ENCODE peak calls at places on chromosomes 6 and 20, in five cellular contexts. Q, P, J, N and M are unnamed samples.
A peak's percentile ranks its signal among the peaks of the same experiment; 100 is the strongest.

GRCh38 chr6:132511836-132512230 is 1.1 kb downstream of the STX7 start:
- DNase-seq in Q (peak; percentile 18), P (no peak), J (no peak), N (no peak), M (no peak)

GRCh38 chr6:15555101-15556038 is 107.5 kb downstream of the DTNBP1 start:
- DNase-seq in Q (no peak), P (no peak), J (no peak), N (no peak), M (no peak)

GRCh38 chr20:36606171-36607116 is 865 bp downstream of the RAB5IF start:
- DNase-seq in Q (peak; percentile 70), P (peak; percentile 67), J (no peak), N (peak; percentile 39), M (no peak)

GRCh38 chr20:35490736-35491181 is 35.4 kb downstream of the CEP250 start:
- DNase-seq in Q (no peak), P (no peak), J (no peak), N (peak; percentile 37), M (peak; percentile 25)

GRCh38 chr6:37168163-37168758 is 1.7 kb upstream of the PIM1 start:
- DNase-seq in Q (no peak), P (no peak), J (no peak), N (no peak), M (no peak)

GRCh38 chr6:11027565-11028110 is 16.5 kb downstream of the ELOVL2 start:
- DNase-seq in Q (no peak), P (no peak), J (no peak), N (no peak), M (no peak)

GRCh38 chr6:79463721-79464120 is 73.5 kb downstream of the LCA5 start:
- DNase-seq in Q (peak; percentile 74), P (peak; percentile 79), J (no peak), N (no peak), M (no peak)

GRCh38 chr6:133240511-133241087 is 558 bp upstream of the EYA4 start:
- DNase-seq in Q (peak; percentile 21), P (no peak), J (peak; percentile 34), N (peak; percentile 70), M (peak; percentile 17)

GRCh38 chr6:2999005-2999620 is 581 bp upstream of the NQO2 start:
- DNase-seq in Q (peak; percentile 90), P (peak; percentile 50), J (no peak), N (no peak), M (no peak)

GRCh38 chr6:151063339-151063738 is 176.4 kb upstream of the AKAP12 start:
- DNase-seq in Q (no peak), P (peak; percentile 82), J (no peak), N (no peak), M (no peak)

GRCh38 chr20:11445161-11445560 is 472.5 kb upstream of the BTBD3 start:
- DNase-seq in Q (no peak), P (no peak), J (no peak), N (no peak), M (no peak)
- H3K27ac ChIP-seq in Q (no peak overlapping the region), P (no peak overlapping the region), J (no peak overlapping the region), N (no peak overlapping the region), M (no peak overlapping the region)

GRCh38 chr6:116366740-116367275 is 3.9 kb upstream of the DSE start:
- DNase-seq in Q (no peak), P (no peak), J (no peak), N (no peak), M (no peak)

GRCh38 chr6:116364361-116364760 is 6.4 kb upstream of the DSE start:
- DNase-seq in Q (no peak), P (no peak), J (no peak), N (no peak), M (no peak)

GRCh38 chr6:116365743-116366142 is 5.0 kb upstream of the DSE start:
- DNase-seq in Q (no peak), P (no peak), J (no peak), N (no peak), M (no peak)

GRCh38 chr6:116362287-116362686 is 8.5 kb upstream of the DSE start:
- DNase-seq in Q (no peak), P (no peak), J (no peak), N (no peak), M (no peak)

DNA sequence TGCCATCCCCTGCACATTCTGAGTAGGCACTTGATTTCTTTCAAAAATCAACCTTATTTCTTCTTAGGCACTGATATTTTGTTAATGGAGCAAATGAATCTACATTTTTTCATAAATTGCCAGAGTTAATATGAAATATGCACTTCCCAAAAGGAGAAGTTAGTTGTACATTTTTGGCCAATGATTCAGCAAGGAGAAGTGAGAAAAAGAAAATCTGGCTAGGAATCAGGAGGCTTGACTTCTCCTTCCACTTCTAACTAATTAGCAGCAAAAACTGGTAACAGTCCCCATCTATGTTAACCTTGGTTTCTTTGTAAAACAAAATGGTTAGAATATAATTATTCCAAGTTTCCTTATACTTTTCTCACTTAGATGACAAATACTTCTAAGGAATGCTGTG is 7.0 kb upstream of the DSE start:
- DNase-seq in Q (no peak), P (no peak), J (no peak), N (no peak), M (no peak)
- H3K27ac ChIP-seq in Q (peak overlapping the region; percentile 45), P (no peak overlapping the region), J (no peak overlapping the region), N (no peak overlapping the region), M (no peak overlapping the region)

DNA sequence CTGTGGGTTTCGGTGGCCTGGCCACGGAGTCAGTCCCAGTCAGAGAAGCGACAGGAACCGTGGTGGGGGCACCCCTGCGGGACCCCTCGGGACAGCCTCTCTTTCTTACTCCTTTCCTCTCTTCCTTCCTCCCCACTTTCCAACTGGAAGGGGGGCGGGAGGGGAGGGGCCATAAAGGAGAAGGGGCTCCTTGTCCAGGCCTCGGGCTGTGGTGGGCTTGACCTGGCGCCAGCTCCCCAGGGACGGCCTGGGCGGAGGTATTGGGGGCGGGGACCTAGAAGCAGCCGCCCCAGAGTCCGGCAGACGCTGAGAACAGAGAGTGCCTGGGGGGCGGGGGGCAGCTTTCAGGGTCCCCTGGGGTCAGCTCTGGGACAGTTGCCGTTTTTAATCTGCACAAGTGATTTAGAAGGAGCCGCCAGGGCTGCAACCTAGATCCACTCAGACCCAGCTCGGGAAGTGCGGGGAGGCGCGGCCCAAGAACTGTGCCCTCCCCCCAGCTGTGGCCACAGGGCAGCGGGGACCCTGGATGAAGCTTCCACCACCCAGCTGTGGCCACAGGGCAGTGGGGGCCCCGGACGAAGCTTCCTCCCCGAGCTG is 6.4 kb upstream of the ABHD16B start:
- DNase-seq in Q (no peak), P (no peak), J (peak; percentile 81), N (no peak), M (no peak)
- H3K27ac ChIP-seq in Q (no peak overlapping the region), P (no peak overlapping the region), J (peak overlapping the region; percentile 87), N (no peak overlapping the region), M (peak overlapping the region; percentile 13)

DNA sequence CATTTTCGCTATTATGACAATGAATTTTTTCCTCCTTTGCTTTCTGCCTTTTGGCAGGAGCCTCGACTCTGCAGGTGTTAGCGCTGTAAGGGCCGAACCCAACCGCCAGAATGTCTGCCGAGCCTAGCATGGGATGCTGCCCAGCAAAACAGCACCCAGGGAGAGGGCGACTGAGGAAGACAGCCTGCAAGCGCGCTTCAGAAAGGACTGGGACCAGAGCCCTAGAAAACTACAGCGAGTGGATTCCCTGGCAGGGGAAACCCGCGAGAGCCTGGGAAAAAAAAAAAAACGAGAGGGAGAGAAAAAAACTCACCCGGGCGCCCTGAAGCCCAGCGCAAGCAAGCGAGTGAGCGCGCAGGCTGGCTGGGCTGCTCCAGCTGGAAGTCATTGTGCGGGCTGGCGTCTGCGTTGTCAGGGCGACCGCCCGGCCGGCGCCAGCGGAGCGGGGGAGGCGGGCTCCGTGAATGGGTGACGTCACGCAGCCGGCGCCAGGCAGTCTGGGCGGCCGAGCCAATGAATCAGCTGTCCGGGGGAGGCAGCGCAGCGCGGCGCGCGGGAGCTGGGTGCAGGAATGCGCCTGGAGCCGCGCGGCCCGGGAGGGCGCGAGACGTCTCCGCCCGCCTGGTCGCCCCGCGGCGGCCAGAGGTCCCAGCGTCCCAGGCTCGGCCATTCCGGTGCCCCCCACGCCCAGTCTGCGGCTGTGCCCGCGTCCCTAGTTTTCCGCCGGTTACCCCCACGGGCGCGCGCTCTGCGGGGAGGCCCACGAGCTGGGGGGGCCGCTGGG is 32.6 kb upstream of the ID4 start:
- DNase-seq in Q (peak; percentile 99), P (peak; percentile 77), J (peak; percentile 97), N (peak; percentile 79), M (peak; percentile 87)
- H3K27ac ChIP-seq in Q (peak overlapping the region; percentile 96), P (no peak overlapping the region), J (peak overlapping the region; percentile 95), N (peak overlapping the region; percentile 52), M (peak overlapping the region; percentile 71)

GRCh38 chr20:34475979-34476736 is 40.1 kb upstream of the DYNLRB1 start:
- DNase-seq in Q (peak; percentile 22), P (no peak), J (peak; percentile 61), N (peak; percentile 70), M (peak; percentile 51)
- H3K27ac ChIP-seq in Q (no peak overlapping the region), P (no peak overlapping the region), J (no peak overlapping the region), N (no peak overlapping the region), M (peak overlapping the region; percentile 56)

GRCh38 chr20:24208652-24209051 is 220.1 kb upstream of the GGTLC1 start:
- DNase-seq in Q (no peak), P (no peak), J (no peak), N (no peak), M (no peak)

GRCh38 chr20:24207803-24208300 is 219.3 kb upstream of the GGTLC1 start:
- DNase-seq in Q (no peak), P (no peak), J (no peak), N (no peak), M (no peak)

GRCh38 chr20:24211972-24212371 is 223.4 kb upstream of the GGTLC1 start:
- DNase-seq in Q (no peak), P (no peak), J (no peak), N (no peak), M (no peak)

GRCh38 chr20:24206995-24207394 is 218.4 kb upstream of the GGTLC1 start:
- DNase-seq in Q (peak; percentile 62), P (no peak), J (no peak), N (no peak), M (no peak)

GRCh38 chr20:24212494-24212893 is 223.9 kb upstream of the GGTLC1 start:
- DNase-seq in Q (no peak), P (no peak), J (no peak), N (no peak), M (no peak)
- H3K27ac ChIP-seq in Q (peak overlapping the region; percentile 65), P (no peak overlapping the region), J (no peak overlapping the region), N (no peak overlapping the region), M (no peak overlapping the region)